ENCODE peak calls at places on chromosomes 2 and 18, in seven cellular contexts. N, P, D, K, Z, I and H are unnamed samples.
A peak's percentile ranks its signal among the peaks of the same experiment; 100 is the strongest.

GRCh38 chr2:215828528-215829184 is 184.7 kb downstream of the MREG start:
- DNase-seq in D (peak; percentile 81), Z (peak; percentile 28), N (peak; percentile 58), K (peak; percentile 46), I (no peak), P (peak; percentile 73), H (peak; percentile 80)

GRCh38 chr2:196742685-196743084 is 56.8 kb downstream of the GTF3C3 start:
- DNase-seq in K (no peak), Z (no peak), N (no peak), I (no peak), P (no peak), D (no peak), H (no peak)

GRCh38 chr2:109213646-109214417 is 84.8 kb downstream of the SH3RF3 start:
- DNase-seq in D (no peak), I (peak; percentile 82), Z (peak; percentile 38), K (no peak), P (no peak), N (no peak), H (no peak)

GRCh38 chr2:111117666-111118454 is 2.9 kb upstream of the BCL2L11 start:
- DNase-seq in D (no peak), N (no peak), K (no peak), I (no peak), Z (no peak), P (peak; percentile 59), H (no peak)

GRCh38 chr2:62870966-62871365 is 165.5 kb downstream of the EHBP1 start:
- DNase-seq in P (no peak), D (no peak), N (no peak), Z (no peak), K (no peak), I (no peak), H (no peak)

GRCh38 chr18:50696436-50696835 is 123.4 kb downstream of the MRO start:
- DNase-seq in P (no peak), I (no peak), N (no peak), K (no peak), D (no peak), Z (no peak), H (no peak)

GRCh38 chr18:77478619-77479018 is 229.0 kb downstream of the GALR1 start:
- DNase-seq in P (no peak), N (no peak), K (peak; percentile 5), I (no peak), D (peak; percentile 3), Z (no peak), H (no peak)

GRCh38 chr2:181683518-181684453 is 3.5 kb upstream of the NEUROD1 start:
- DNase-seq in I (no peak), K (peak; percentile 92), N (peak; percentile 16), P (peak; percentile 78), D (no peak), Z (peak; percentile 21), H (no peak)

GRCh38 chr18:36697905-36698304 is 130.9 kb downstream of the TPGS2 start:
- DNase-seq in K (no peak), D (no peak), P (no peak), I (no peak), Z (no peak), N (no peak), H (no peak)

GRCh38 chr2:48483916-48484315 is 46.0 kb upstream of the STON1 start:
- DNase-seq in P (no peak), I (no peak), Z (no peak), K (no peak), N (no peak), D (no peak), H (no peak)

GRCh38 chr2:101114268-101114783 is 36.9 kb downstream of the TBC1D8 start:
- DNase-seq in P (no peak), I (no peak), Z (no peak), N (no peak), K (peak; percentile 31), D (no peak), H (no peak)

GRCh38 chr18:12990128-12990485 is 1.1 kb upstream of the CEP192 start:
- DNase-seq in D (no peak), I (peak; percentile 30), P (no peak), K (no peak), N (no peak), Z (no peak), H (no peak)

GRCh38 chr2:61469424-61470121 is 1.3 kb downstream of the USP34 start:
- DNase-seq in N (no peak), Z (no peak), K (no peak), D (no peak), P (no peak), I (no peak), H (no peak)

GRCh38 chr18:59267511-59268126 is 5.6 kb downstream of the RAX start:
- DNase-seq in K (peak; percentile 41), Z (no peak), I (no peak), P (peak; percentile 65), D (no peak), N (no peak), H (no peak)

GRCh38 chr18:59266459-59266858 is 6.8 kb downstream of the RAX start:
- DNase-seq in K (no peak), I (no peak), D (no peak), P (no peak), N (no peak), Z (no peak), H (no peak)

GRCh38 chr18:59266019-59266369 is 7.3 kb downstream of the RAX start:
- DNase-seq in D (no peak), P (no peak), N (no peak), Z (no peak), K (no peak), I (no peak), H (no peak)

GRCh38 chr18:59268127-59268721 is 5.0 kb downstream of the RAX start:
- DNase-seq in D (no peak), K (peak; percentile 40), N (no peak), Z (no peak), I (no peak), P (no peak), H (no peak)

DNA sequence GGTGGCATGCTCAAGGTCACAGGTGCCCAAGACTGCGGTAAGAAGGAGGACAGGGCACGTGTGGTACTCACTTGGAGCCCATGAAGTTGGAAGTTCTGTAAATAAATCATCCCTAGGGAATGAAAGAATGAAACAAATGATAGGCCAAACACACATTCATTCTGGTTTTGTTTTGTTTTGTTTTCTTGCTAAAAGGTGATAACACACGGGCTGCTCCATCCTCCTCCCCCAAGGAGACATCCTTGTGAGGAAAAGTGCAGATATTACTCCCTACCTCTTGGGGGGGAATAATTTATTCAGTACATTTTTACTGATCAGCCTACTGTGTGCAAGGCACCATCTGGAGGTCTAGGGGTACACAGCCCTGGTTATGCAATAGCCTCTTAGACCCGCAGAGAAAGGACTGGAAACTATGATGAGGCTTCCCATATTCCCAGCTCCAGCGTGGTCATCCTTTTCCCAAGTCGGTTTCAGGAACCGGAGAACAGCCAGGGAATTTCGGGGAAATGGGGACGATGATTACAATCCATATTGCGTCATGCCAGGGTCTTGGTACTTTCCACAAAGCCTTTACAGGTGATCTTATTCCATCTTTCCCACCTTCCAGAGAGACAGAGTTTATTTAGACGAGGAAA is 6.3 kb downstream of the RAX start:
- DNase-seq in Z (no peak), K (no peak), P (no peak), I (no peak), N (no peak), D (no peak), H (no peak)
- TF ChIP-seq JUND in Z (no peak), K (no peak), P (no peak), I (no peak), N (no peak), D (no peak), H (no peak)

DNA sequence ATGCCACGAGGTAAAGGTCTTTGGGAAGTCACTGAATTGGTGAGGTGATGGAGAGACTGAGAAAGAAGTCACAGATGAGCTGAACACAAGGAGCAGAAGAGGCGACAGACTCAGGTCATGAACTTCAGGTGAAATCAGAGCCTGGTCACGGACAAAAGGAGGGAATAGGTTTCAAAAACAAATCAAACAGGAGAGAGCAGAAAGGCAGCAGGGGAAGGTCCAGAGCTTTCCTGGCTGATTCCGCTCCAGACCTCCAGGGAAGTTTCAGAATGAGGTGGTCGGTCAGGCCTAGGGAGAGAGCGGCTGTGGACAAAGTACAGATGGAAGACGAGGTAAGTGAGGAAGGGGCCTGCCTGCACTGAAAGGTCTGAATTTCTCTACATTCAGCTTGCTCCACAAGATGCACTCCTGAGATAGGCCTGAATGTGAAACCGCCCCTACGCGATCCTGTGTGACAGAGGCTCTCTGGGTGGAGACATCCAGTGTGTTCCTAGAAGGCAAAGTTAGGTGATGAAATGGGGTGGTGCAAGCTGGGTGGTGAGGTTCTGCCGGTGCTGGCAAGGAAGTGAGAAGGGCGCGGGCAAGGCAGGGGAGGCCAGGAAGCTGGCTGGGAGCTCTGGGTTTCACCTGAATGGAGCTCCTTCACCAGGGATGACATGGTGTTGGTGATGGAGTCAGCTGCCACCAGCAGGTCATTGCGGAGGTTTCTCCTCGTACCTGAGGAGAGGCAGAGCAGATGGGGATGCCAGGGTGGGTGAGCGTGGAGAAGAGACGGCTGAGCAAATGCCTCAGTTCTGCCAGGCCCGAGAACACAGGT is 45.1 kb upstream of the DNMT3A start:
- DNase-seq in P (no peak), N (no peak), K (no peak), D (no peak), Z (no peak), I (no peak), H (no peak)
- TF ChIP-seq JUND in P (no peak), N (no peak), K (no peak), D (no peak), Z (no peak), I (no peak), H (no peak)

DNA sequence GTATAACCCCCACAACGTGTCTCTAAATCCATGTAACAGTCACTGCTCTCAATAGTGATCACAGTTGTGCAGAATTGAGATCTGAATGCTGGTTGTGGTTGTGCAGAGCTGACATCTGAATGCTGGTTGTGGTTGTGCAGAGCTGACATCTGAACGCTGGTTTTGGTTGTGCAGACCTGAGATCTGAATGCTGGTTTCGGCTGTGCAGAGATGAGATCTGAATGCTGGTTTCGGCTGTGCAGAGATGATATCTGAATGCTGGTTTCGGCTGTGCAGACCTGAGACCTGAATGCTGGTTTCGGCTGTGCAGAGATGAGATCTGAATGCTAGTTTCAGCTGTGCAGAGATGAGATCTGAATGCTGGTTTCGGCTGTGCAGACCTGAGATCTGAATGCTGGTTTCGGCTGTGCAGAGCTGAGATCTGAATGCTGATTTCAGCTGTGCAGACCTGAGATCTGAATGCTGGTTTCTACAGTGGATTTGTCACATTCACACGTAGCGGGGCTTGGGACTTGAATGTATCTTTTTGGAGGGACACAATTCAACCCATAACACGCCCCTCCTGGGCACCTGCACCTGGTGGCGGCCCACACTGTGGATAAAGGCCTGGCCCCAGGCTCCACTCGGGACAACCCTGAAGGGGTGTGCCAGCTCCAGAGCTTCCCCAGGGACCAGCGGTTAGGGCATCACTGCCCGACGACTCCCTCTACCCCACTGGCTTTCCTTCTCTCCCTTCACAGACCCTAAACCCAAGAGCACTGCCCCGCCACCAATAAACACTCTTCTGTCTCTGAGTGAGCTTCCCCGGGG is 51.1 kb upstream of the SLC66A3 start:
- DNase-seq in I (peak; percentile 83), D (no peak), Z (no peak), P (no peak), K (no peak), N (no peak), H (peak; percentile 39)
- TF ChIP-seq JUND in I (no peak), D (no peak), Z (no peak), P (no peak), K (no peak), N (no peak), H (no peak)

DNA sequence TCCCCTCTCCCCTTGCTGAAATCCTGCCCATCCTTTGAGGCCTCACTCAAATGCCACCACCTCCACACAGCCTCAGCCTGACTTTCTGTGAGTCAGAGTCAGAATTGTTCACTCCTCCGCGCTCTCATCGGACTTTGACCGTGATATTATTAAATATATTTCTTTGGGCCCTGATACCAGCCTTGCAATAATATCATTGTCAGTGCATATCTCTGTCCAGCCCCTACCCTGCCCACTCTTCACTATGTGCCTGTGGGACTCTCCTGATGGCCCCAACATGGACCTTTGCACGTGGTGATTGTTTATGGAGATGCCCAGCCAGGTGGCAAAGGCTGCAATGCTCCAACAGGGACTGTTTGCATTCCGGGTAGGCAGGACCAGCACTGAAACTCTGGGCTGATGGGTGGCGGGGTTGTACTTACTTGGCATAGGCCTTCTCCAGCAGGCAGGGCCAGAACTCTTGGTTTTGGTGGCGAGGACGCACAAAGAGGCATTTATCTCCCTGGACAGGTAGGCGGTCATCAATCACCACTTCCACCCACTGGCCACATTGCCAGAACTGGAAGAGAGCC is 37.3 kb downstream of the CAPN13 start:
- DNase-seq in D (no peak), I (no peak), P (peak; percentile 14), K (no peak), Z (no peak), N (no peak), H (no peak)
- TF ChIP-seq JUND in D (no peak), I (no peak), P (no peak), K (no peak), Z (no peak), N (no peak), H (no peak)